ENCODE peak calls at places on chromosomes 3 and 15, in four cellular contexts. One of them, this sample, is unnamed.

GRCh38 chr3:37861540-37862051 is at the start of gene CTDSPL:
- DNase-seq in left cardiac atrium: peak
- DNase-seq in lower lobe of right lung: peak
- DNase-seq in activated CD4-positive, alpha-beta T cell treated with anti-CD3 and anti-CD28 coated beads, Interleukin-2, amount 50 U/mL, for 24 hours: no peak
- DNase-seq in this sample: peak

GRCh38 chr3:191415566-191415965 is 45.4 kb upstream of the PYDC2 start:
- DNase-seq in left cardiac atrium: no peak
- DNase-seq in lower lobe of right lung: no peak
- DNase-seq in activated CD4-positive, alpha-beta T cell treated with anti-CD3 and anti-CD28 coated beads, Interleukin-2, amount 50 U/mL, for 24 hours: no peak
- DNase-seq in this sample: no peak

GRCh38 chr15:25772500-25772899 is 90.6 kb downstream of the ATP10A start:
- DNase-seq in left cardiac atrium: no peak
- DNase-seq in lower lobe of right lung: no peak
- DNase-seq in activated CD4-positive, alpha-beta T cell treated with anti-CD3 and anti-CD28 coated beads, Interleukin-2, amount 50 U/mL, for 24 hours: no peak
- DNase-seq in this sample: no peak

GRCh38 chr15:69307939-69308338 is 9.2 kb downstream of the PAQR5 start:
- DNase-seq in left cardiac atrium: no peak
- DNase-seq in lower lobe of right lung: no peak
- DNase-seq in activated CD4-positive, alpha-beta T cell treated with anti-CD3 and anti-CD28 coated beads, Interleukin-2, amount 50 U/mL, for 24 hours: no peak
- DNase-seq in this sample: no peak

GRCh38 chr15:40891810-40892448 is 2.3 kb upstream of the VPS18 start:
- DNase-seq in left cardiac atrium: no peak
- DNase-seq in lower lobe of right lung: no peak
- DNase-seq in activated CD4-positive, alpha-beta T cell treated with anti-CD3 and anti-CD28 coated beads, Interleukin-2, amount 50 U/mL, for 24 hours: no peak
- DNase-seq in this sample: peak

GRCh38 chr3:186519021-186519658 is 25.0 kb downstream of the CRYGS start:
- DNase-seq in left cardiac atrium: no peak
- DNase-seq in lower lobe of right lung: no peak
- DNase-seq in activated CD4-positive, alpha-beta T cell treated with anti-CD3 and anti-CD28 coated beads, Interleukin-2, amount 50 U/mL, for 24 hours: no peak
- DNase-seq in this sample: no peak

GRCh38 chr3:77780621-77781020 is 740.7 kb downstream of the ROBO2 start:
- DNase-seq in left cardiac atrium: no peak
- DNase-seq in lower lobe of right lung: no peak
- DNase-seq in activated CD4-positive, alpha-beta T cell treated with anti-CD3 and anti-CD28 coated beads, Interleukin-2, amount 50 U/mL, for 24 hours: no peak
- DNase-seq in this sample: no peak

GRCh38 chr15:80967451-80967850 is 22.2 kb downstream of the MESD start:
- DNase-seq in left cardiac atrium: no peak
- DNase-seq in lower lobe of right lung: no peak
- DNase-seq in activated CD4-positive, alpha-beta T cell treated with anti-CD3 and anti-CD28 coated beads, Interleukin-2, amount 50 U/mL, for 24 hours: no peak
- DNase-seq in this sample: peak

GRCh38 chr3:115513411-115513800 is 109.9 kb upstream of the GAP43 start:
- DNase-seq in left cardiac atrium: no peak
- DNase-seq in lower lobe of right lung: no peak
- DNase-seq in activated CD4-positive, alpha-beta T cell treated with anti-CD3 and anti-CD28 coated beads, Interleukin-2, amount 50 U/mL, for 24 hours: no peak
- DNase-seq in this sample: peak

GRCh38 chr15:59791646-59792208 is 102.6 kb upstream of the BNIP2 start:
- DNase-seq in left cardiac atrium: no peak
- DNase-seq in lower lobe of right lung: no peak
- DNase-seq in activated CD4-positive, alpha-beta T cell treated with anti-CD3 and anti-CD28 coated beads, Interleukin-2, amount 50 U/mL, for 24 hours: no peak
- DNase-seq in this sample: no peak

GRCh38 chr3:195068045-195068444 is 202.9 kb downstream of the XXYLT1 start:
- DNase-seq in left cardiac atrium: no peak
- DNase-seq in lower lobe of right lung: no peak
- DNase-seq in activated CD4-positive, alpha-beta T cell treated with anti-CD3 and anti-CD28 coated beads, Interleukin-2, amount 50 U/mL, for 24 hours: no peak
- DNase-seq in this sample: peak

GRCh38 chr15:48577495-48577894 is 68.0 kb downstream of the FBN1 start:
- DNase-seq in left cardiac atrium: no peak
- DNase-seq in lower lobe of right lung: no peak
- DNase-seq in activated CD4-positive, alpha-beta T cell treated with anti-CD3 and anti-CD28 coated beads, Interleukin-2, amount 50 U/mL, for 24 hours: no peak
- DNase-seq in this sample: no peak

GRCh38 chr3:197680955-197681521 is 55.7 kb downstream of the RUBCN start:
- DNase-seq in left cardiac atrium: no peak
- DNase-seq in lower lobe of right lung: no peak
- DNase-seq in activated CD4-positive, alpha-beta T cell treated with anti-CD3 and anti-CD28 coated beads, Interleukin-2, amount 50 U/mL, for 24 hours: no peak
- DNase-seq in this sample: no peak

GRCh38 chr3:175338775-175339535 is 479.8 kb downstream of the NAALADL2 start:
- DNase-seq in left cardiac atrium: peak
- DNase-seq in lower lobe of right lung: peak
- DNase-seq in activated CD4-positive, alpha-beta T cell treated with anti-CD3 and anti-CD28 coated beads, Interleukin-2, amount 50 U/mL, for 24 hours: no peak
- DNase-seq in this sample: peak

GRCh38 chr3:49163609-49164008 is 2.5 kb downstream of the CCDC71 start:
- DNase-seq in left cardiac atrium: no peak
- DNase-seq in lower lobe of right lung: no peak
- DNase-seq in activated CD4-positive, alpha-beta T cell treated with anti-CD3 and anti-CD28 coated beads, Interleukin-2, amount 50 U/mL, for 24 hours: no peak
- DNase-seq in this sample: no peak

GRCh38 chr15:58200739-58201138 is 62.6 kb downstream of the AQP9 start:
- DNase-seq in left cardiac atrium: no peak
- DNase-seq in lower lobe of right lung: no peak
- DNase-seq in activated CD4-positive, alpha-beta T cell treated with anti-CD3 and anti-CD28 coated beads, Interleukin-2, amount 50 U/mL, for 24 hours: no peak
- DNase-seq in this sample: no peak

GRCh38 chr15:62857411-62857853 is 185.1 kb upstream of the TPM1 start:
- DNase-seq in left cardiac atrium: no peak
- DNase-seq in lower lobe of right lung: no peak
- DNase-seq in activated CD4-positive, alpha-beta T cell treated with anti-CD3 and anti-CD28 coated beads, Interleukin-2, amount 50 U/mL, for 24 hours: no peak
- DNase-seq in this sample: no peak

GRCh38 chr15:73387507-73388255 is 18.9 kb upstream of the HCN4 start:
- DNase-seq in left cardiac atrium: no peak
- DNase-seq in lower lobe of right lung: no peak
- DNase-seq in activated CD4-positive, alpha-beta T cell treated with anti-CD3 and anti-CD28 coated beads, Interleukin-2, amount 50 U/mL, for 24 hours: no peak
- DNase-seq in this sample: peak

GRCh38 chr3:23776352-23776891 is 29.3 kb upstream of the UBE2E1 start:
- DNase-seq in left cardiac atrium: no peak
- DNase-seq in lower lobe of right lung: no peak
- DNase-seq in activated CD4-positive, alpha-beta T cell treated with anti-CD3 and anti-CD28 coated beads, Interleukin-2, amount 50 U/mL, for 24 hours: no peak
- DNase-seq in this sample: peak

GRCh38 chr3:38878650-38879049 is 62.6 kb upstream of the SCN10A start:
- DNase-seq in left cardiac atrium: no peak
- DNase-seq in lower lobe of right lung: no peak
- DNase-seq in activated CD4-positive, alpha-beta T cell treated with anti-CD3 and anti-CD28 coated beads, Interleukin-2, amount 50 U/mL, for 24 hours: no peak
- DNase-seq in this sample: no peak

GRCh38 chr3:188286087-188286513 is 132.1 kb downstream of the LPP start:
- DNase-seq in left cardiac atrium: peak
- DNase-seq in lower lobe of right lung: no peak
- DNase-seq in activated CD4-positive, alpha-beta T cell treated with anti-CD3 and anti-CD28 coated beads, Interleukin-2, amount 50 U/mL, for 24 hours: no peak
- DNase-seq in this sample: peak

GRCh38 chr3:51530485-51530884 is 8.0 kb upstream of the RAD54L2 start:
- DNase-seq in left cardiac atrium: no peak
- DNase-seq in lower lobe of right lung: no peak
- DNase-seq in activated CD4-positive, alpha-beta T cell treated with anti-CD3 and anti-CD28 coated beads, Interleukin-2, amount 50 U/mL, for 24 hours: no peak
- DNase-seq in this sample: no peak

GRCh38 chr3:39067286-39067685 is 15.5 kb downstream of the WDR48 start:
- DNase-seq in left cardiac atrium: no peak
- DNase-seq in lower lobe of right lung: no peak
- DNase-seq in activated CD4-positive, alpha-beta T cell treated with anti-CD3 and anti-CD28 coated beads, Interleukin-2, amount 50 U/mL, for 24 hours: no peak
- DNase-seq in this sample: no peak

GRCh38 chr3:151091685-151092352 is 6.4 kb downstream of the MED12L start:
- DNase-seq in left cardiac atrium: no peak
- DNase-seq in lower lobe of right lung: no peak
- DNase-seq in activated CD4-positive, alpha-beta T cell treated with anti-CD3 and anti-CD28 coated beads, Interleukin-2, amount 50 U/mL, for 24 hours: no peak
- DNase-seq in this sample: no peak

GRCh38 chr3:15102833-15103232 is 3.9 kb upstream of the RBSN start:
- DNase-seq in left cardiac atrium: no peak
- DNase-seq in lower lobe of right lung: no peak
- DNase-seq in activated CD4-positive, alpha-beta T cell treated with anti-CD3 and anti-CD28 coated beads, Interleukin-2, amount 50 U/mL, for 24 hours: no peak
- DNase-seq in this sample: no peak

GRCh38 chr15:60096157-60096556 is 92.0 kb downstream of the FOXB1 start:
- DNase-seq in left cardiac atrium: no peak
- DNase-seq in lower lobe of right lung: no peak
- DNase-seq in activated CD4-positive, alpha-beta T cell treated with anti-CD3 and anti-CD28 coated beads, Interleukin-2, amount 50 U/mL, for 24 hours: no peak
- DNase-seq in this sample: no peak

This sample was measured in fibroblast of villous mesenchyme.